ENCODE peak calls at places on chromosomes 2 and 18, in five cellular contexts. M is NCI-H510A treated with DMSO at 0.1 percent for 48 hours, Q is astrocyte of the spinal cord, T is hepatocyte, E is A549. J is an unnamed sample.

GRCh38 chr2:176461686-176462376 is 192.6 kb downstream of the MTX2 start:
- DNase-seq in M (no peak), Q (no peak), T (no peak), E (no peak), J (no peak)

GRCh38 chr2:98346259-98347236 is at the start of gene CNGA3:
- DNase-seq in M (no peak), Q (peak; percentile 35), T (peak; percentile 50), E (no peak), J (peak; percentile 46)

GRCh38 chr2:227106845-227107759 is 56.9 kb downstream of the COL4A4 start:
- DNase-seq in M (peak; percentile 51), Q (peak; percentile 68), T (peak; percentile 78), E (peak; percentile 73), J (peak; percentile 73)

GRCh38 chr2:226116346-226116745 is 683.3 kb downstream of the IRS1 start:
- DNase-seq in M (no peak), Q (no peak), T (no peak), E (no peak), J (no peak)

GRCh38 chr18:9683418-9684396 is 24.4 kb upstream of the RAB31 start:
- DNase-seq in M (peak; percentile 3), Q (peak; percentile 79), T (no peak), E (peak; percentile 83), J (peak; percentile 59)

GRCh38 chr18:76494181-76494540 is 881 bp downstream of the ZNF516 start:
- DNase-seq in M (peak; percentile 75), Q (peak; percentile 41), T (peak; percentile 70), E (no peak), J (no peak)

GRCh38 chr18:35389095-35389618 is 12.0 kb upstream of the ZNF396 start:
- DNase-seq in M (peak; percentile 35), Q (peak; percentile 64), T (no peak), E (no peak), J (peak; percentile 55)

GRCh38 chr18:41526046-41526445 is 429.0 kb upstream of the PIK3C3 start:
- DNase-seq in M (no peak), Q (no peak), T (no peak), E (no peak), J (no peak)

GRCh38 chr2:113175736-113176695 is 2.2 kb downstream of the PSD4 start:
- DNase-seq in M (no peak), Q (no peak), T (no peak), E (no peak), J (no peak)

J was measured in trophoblast cell.